ENCODE peak calls at places on chromosomes 6 and 20, in five cellular contexts. F, I, V, C and M are unnamed samples.

GRCh38 chr20:37651932-37652331 is 41.9 kb upstream of the CTNNBL1 start:
- DNase-seq in F (peak; percentile 30), C (no peak), V (peak; percentile 51), I (peak; percentile 68), M (peak; percentile 33)

GRCh38 chr6:84033523-84034451 is at the start of gene MRAP2:
- DNase-seq in I (peak; percentile 84), F (peak; percentile 73), V (no peak), C (no peak), M (peak; percentile 53)

GRCh38 chr20:38033330-38034107 is at the start of the genes RPRD1B and TTI1:
- DNase-seq in V (peak; percentile 95), I (peak; percentile 90), F (peak; percentile 88), C (peak; percentile 65), M (peak; percentile 89)

GRCh38 chr6:100420711-100421110 is 44.0 kb downstream of the SIM1 start:
- DNase-seq in F (no peak), I (no peak), V (no peak), C (no peak), M (no peak)

GRCh38 chr6:20126102-20126752 is 86.0 kb downstream of the MBOAT1 start:
- DNase-seq in F (no peak), V (no peak), C (no peak), I (no peak), M (no peak)

GRCh38 chr6:14277405-14277930 is 159.9 kb downstream of the CD83 start:
- DNase-seq in V (no peak), C (no peak), I (no peak), F (no peak), M (no peak)

GRCh38 chr6:148146717-148147116 is 195.9 kb upstream of the SASH1 start:
- DNase-seq in V (no peak), F (no peak), C (no peak), I (no peak), M (no peak)

GRCh38 chr6:75205776-75206334 is at the start of gene COL12A1:
- DNase-seq in I (peak; percentile 32), V (no peak), F (no peak), C (no peak), M (peak; percentile 30)

GRCh38 chr6:131669891-131670290 is 31.3 kb downstream of the OR2A4 start:
- DNase-seq in I (no peak), C (no peak), V (no peak), F (no peak), M (no peak)

GRCh38 chr6:166275714-166276166 is 32.5 kb downstream of the PRR18 start:
- DNase-seq in I (peak; percentile 88), C (no peak), F (peak; percentile 81), V (peak; percentile 30), M (peak; percentile 87)

GRCh38 chr20:40803381-40803780 is 114.3 kb upstream of the MAFB start:
- DNase-seq in F (no peak), V (no peak), I (no peak), C (no peak), M (no peak)

GRCh38 chr20:48761023-48761785 is 66.6 kb downstream of the PREX1 start:
- DNase-seq in V (no peak), F (no peak), C (no peak), I (no peak), M (no peak)

GRCh38 chr6:156154896-156155295 is 622.3 kb upstream of the ARID1B start:
- DNase-seq in I (no peak), V (no peak), F (no peak), C (no peak), M (no peak)

GRCh38 chr20:43727980-43728590 is 1.3 kb upstream of the GTSF1L start:
- DNase-seq in C (peak; percentile 58), F (no peak), I (no peak), V (peak; percentile 52), M (no peak)

GRCh38 chr6:108477034-108477433 is 83.7 kb upstream of the FOXO3 start:
- DNase-seq in F (no peak), I (no peak), C (no peak), V (no peak), M (no peak)

GRCh38 chr6:155955038-155955437 is 499.4 kb upstream of the NOX3 start:
- DNase-seq in F (no peak), V (no peak), C (no peak), I (no peak), M (no peak)

GRCh38 chr6:168244961-168245551 is 74.5 kb downstream of the DACT2 start:
- DNase-seq in V (peak; percentile 96), C (no peak), I (no peak), F (no peak), M (no peak)

GRCh38 chr6:156021746-156022396 is 566.2 kb upstream of the NOX3 start:
- DNase-seq in I (no peak), F (no peak), V (no peak), C (no peak), M (no peak)

GRCh38 chr6:160177220-160177619 is 55.6 kb downstream of the SLC22A1 start:
- DNase-seq in F (no peak), C (no peak), V (no peak), I (no peak), M (no peak)

GRCh38 chr6:111871725-111872520 is 1.3 kb downstream of the FYN start:
- DNase-seq in F (peak; percentile 81), I (peak; percentile 71), V (peak; percentile 41), C (no peak), M (peak; percentile 61)

GRCh38 chr6:139354177-139354576 is 20.3 kb downstream of the CITED2 start:
- DNase-seq in I (no peak), F (no peak), C (no peak), V (no peak), M (no peak)

GRCh38 chr6:170174124-170174770 is 116.6 kb downstream of the DLL1 start:
- DNase-seq in F (no peak), C (no peak), V (no peak), I (peak; percentile 17), M (no peak)

GRCh38 chr6:152277826-152278247 is 359.3 kb downstream of the SYNE1 start:
- DNase-seq in F (no peak), C (no peak), I (no peak), V (peak; percentile 77), M (no peak)

GRCh38 chr6:35484921-35485392 is 11.9 kb downstream of the TEAD3 start:
- DNase-seq in V (no peak), C (no peak), F (no peak), I (peak; percentile 29), M (no peak)

GRCh38 chr6:157943249-157943963 is 38.3 kb upstream of the SYNJ2 start:
- DNase-seq in V (no peak), I (no peak), C (no peak), F (no peak), M (no peak)

GRCh38 chr6:12270551-12271228 is 19.5 kb upstream of the EDN1 start:
- DNase-seq in I (no peak), V (no peak), C (no peak), F (no peak), M (no peak)

GRCh38 chr6:53673138-53673801 is 7.7 kb upstream of the KLHL31 start:
- DNase-seq in V (peak; percentile 71), F (no peak), C (no peak), I (no peak), M (no peak)

GRCh38 chr6:138522611-138523010 is 23.3 kb upstream of the NHSL1 start:
- DNase-seq in F (no peak), I (no peak), V (no peak), C (no peak), M (no peak)

GRCh38 chr6:75210885-75211739 is 5.3 kb upstream of the COL12A1 start:
- DNase-seq in V (peak; percentile 37), F (peak; percentile 55), C (no peak), I (peak; percentile 44), M (peak; percentile 38)

DNA sequence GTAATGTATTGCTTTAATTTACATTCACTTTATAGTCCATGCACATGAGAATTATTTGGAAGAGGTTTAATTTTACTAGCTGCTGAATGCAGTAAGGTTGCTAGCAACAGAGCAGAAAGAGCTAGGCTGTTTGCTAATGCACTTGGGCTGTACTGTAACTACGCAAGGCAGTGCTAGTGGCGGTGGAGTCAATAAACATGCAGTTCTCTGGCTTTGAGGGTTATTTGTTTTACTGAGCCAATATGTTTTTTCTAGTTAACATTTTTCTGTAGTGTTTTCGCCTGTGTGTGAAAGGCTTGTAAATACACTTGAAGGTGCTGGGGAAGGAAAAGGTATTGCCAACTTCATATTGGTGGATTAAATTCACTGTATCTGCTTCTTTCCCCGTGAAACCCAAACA is 112.8 kb downstream of the BTBD3 start:
- DNase-seq in I (no peak), F (no peak), C (no peak), V (no peak), M (no peak)
- TF ChIP-seq FOXM1 in I (no peak), F (no peak), C (no peak), V (no peak), M (no peak)

DNA sequence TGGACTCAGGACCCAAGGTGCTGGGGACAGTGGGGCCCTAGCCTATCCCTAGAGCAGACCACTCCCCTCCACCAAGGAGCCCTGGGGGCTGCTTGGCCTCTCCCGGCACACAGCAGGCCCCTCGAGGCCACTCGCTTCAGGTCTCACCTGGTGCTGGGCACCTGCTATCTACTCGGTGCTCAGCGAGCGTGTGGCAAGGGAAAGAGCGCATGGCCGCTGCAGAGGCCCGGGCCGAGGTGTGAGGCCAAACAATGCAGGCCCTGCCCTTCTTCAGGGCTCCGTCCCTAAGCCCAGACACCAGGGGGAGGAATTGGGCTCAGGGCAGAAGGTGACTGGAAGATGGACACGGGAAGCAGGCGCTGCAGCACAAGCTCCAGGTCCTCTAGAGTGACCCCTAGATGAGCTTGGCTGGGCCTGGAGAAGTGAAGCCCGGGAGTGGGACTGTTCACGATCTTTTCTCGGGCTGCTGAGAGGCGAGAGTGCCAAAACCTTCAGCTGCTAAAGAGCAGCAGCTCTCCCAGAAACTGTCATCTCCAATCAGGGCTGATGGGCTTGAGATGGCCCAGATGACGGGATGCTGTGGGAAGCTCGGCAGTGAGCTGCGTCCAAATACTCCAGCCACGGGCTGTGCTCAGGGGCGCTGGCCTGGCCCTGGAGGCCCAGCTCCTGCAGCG is 43.9 kb downstream of the APCDD1L start:
- DNase-seq in I (peak; percentile 92), C (no peak), V (no peak), F (no peak), M (no peak)
- TF ChIP-seq FOXM1 in I (peak; percentile 70), C (no peak), V (no peak), F (no peak), M (no peak)

GRCh38 chr6:56724455-56724854 is 81.8 kb upstream of the DST start:
- DNase-seq in I (no peak), C (no peak), V (no peak), F (no peak), M (no peak)
- TF ChIP-seq FOXM1 in I (no peak), C (no peak), V (no peak), F (no peak), M (no peak)

DNA sequence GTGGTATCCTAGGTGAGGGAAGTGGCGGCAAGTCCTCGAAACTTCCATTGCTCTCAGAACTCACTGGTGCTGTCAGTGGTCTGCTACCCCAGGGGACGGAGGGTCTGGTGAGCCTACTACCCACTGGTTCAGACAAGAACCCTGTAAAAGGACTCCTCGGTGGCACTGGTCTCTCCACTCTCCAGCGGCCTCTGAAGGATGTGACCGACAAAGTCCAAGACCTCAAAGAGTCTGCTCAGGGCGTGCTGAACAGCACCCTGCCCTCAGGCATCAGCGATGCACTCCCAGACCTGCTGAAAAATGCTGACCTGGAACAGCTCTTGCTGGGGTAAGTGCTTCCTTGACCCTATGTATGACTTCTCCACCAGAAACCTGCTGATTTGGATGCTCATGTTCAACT is 51.8 kb downstream of the CDK5RAP1 start:
- DNase-seq in C (no peak), V (no peak), F (no peak), I (no peak), M (no peak)
- TF ChIP-seq FOXM1 in C (no peak), V (no peak), F (no peak), I (no peak), M (no peak)

GRCh38 chr20:33993800-33994623 is at the start of gene RALY:
- DNase-seq in C (no peak), I (peak; percentile 82), V (peak; percentile 81), F (peak; percentile 80), M (peak; percentile 67)
- TF ChIP-seq FOXM1 in C (no peak), I (no peak), V (peak; percentile 45), F (no peak), M (peak; percentile 70)